ENCODE peak calls at places on chromosomes 12 and 14, in eight cellular contexts. O is heart right ventricle, T is dorsolateral prefrontal cortex, J is SW480, S is KBM-7, L is tibial artery, C is fibroblast of the aortic adventitia, Y is AG09309. F is an unnamed sample.

GRCh38 chr14:50087350-50088116 is 28.8 kb downstream of the VCPKMT start:
- DNase-seq in C (no peak), L (no peak), J (no peak), Y (no peak), T (no peak), S (peak), O (no peak), F (no peak)

GRCh38 chr14:36217732-36218131 is 41.2 kb upstream of the PTCSC3 start:
- DNase-seq in Y (no peak), J (no peak), T (no peak), O (no peak), L (no peak), C (no peak), S (no peak), F (no peak)

GRCh38 chr12:16258963-16259362 is 18.5 kb downstream of the SLC15A5 start:
- DNase-seq in J (no peak), O (no peak), T (no peak), L (no peak), S (no peak), C (no peak), Y (no peak), F (no peak)

GRCh38 chr12:5081016-5081415 is 37.3 kb downstream of the KCNA5 start:
- DNase-seq in Y (no peak), C (no peak), J (no peak), T (peak), O (peak), S (no peak), L (no peak), F (peak)

GRCh38 chr12:3119745-3120660 is 42.8 kb downstream of the TSPAN9 start:
- DNase-seq in Y (peak), S (no peak), L (peak), O (peak), C (no peak), T (no peak), J (no peak), F (no peak)

GRCh38 chr12:6141048-6141447 is 16.6 kb upstream of the VWF start:
- DNase-seq in Y (no peak), J (no peak), O (no peak), L (peak), C (no peak), T (no peak), S (peak), F (no peak)

GRCh38 chr12:93139028-93139665 is 210.1 kb upstream of the EEA1 start:
- DNase-seq in S (peak), C (no peak), O (no peak), L (no peak), J (no peak), T (no peak), Y (no peak), F (no peak)

GRCh38 chr12:114682920-114683708 is 861 bp downstream of the TBX3 start:
- DNase-seq in Y (no peak), L (no peak), O (no peak), S (peak), J (peak), C (peak), T (no peak), F (peak)

GRCh38 chr14:92475451-92476187 is 38.0 kb upstream of the RIN3 start:
- DNase-seq in O (peak), T (no peak), Y (no peak), C (peak), J (no peak), L (peak), S (peak), F (no peak)

GRCh38 chr14:79659995-79660975 is 551.0 kb downstream of the DIO2 start:
- DNase-seq in L (no peak), T (no peak), Y (no peak), O (no peak), S (no peak), J (peak), C (no peak), F (no peak)

GRCh38 chr12:64998327-64999156 is 122.6 kb downstream of the WIF1 start:
- DNase-seq in S (no peak), C (peak), Y (no peak), T (no peak), J (no peak), L (no peak), O (no peak), F (no peak)

GRCh38 chr14:86035882-86036281 is 505.9 kb downstream of the FLRT2 start:
- DNase-seq in C (peak), J (peak), O (no peak), S (peak), Y (no peak), L (no peak), T (no peak), F (peak)

GRCh38 chr14:93984987-93985410 is 8.6 kb upstream of the ASB2 start:
- DNase-seq in T (peak), Y (peak), O (no peak), J (peak), C (peak), S (no peak), L (peak), F (peak)

GRCh38 chr12:3490848-3491382 is at the start of gene PRMT8:
- DNase-seq in C (no peak), Y (no peak), O (no peak), J (no peak), S (no peak), T (peak), L (no peak), F (peak)

F was measured in H7.